ENCODE peak calls at places on chromosomes 12 and 14, in five cellular contexts. N is cardiac muscle cell; E is stimulated activated CD4-positive, alpha-beta T cell treated with anti-CD3 and anti-CD28 coated beads, Interleukin-2, amount 100 ng/mL, for 48 hours; D is iPS DF 19.7; O is pancreas. Y is an unnamed sample.
A peak's percentile ranks its signal among the peaks of the same experiment; 100 is the strongest.

GRCh38 chr14:75140620-75141019 is 13.8 kb upstream of the NEK9 start:
- DNase-seq in N (no peak), E (no peak), D (no peak), O (no peak), Y (no peak)

GRCh38 chr14:106691601-106692291 is 1165.4 kb downstream of the TMEM121 start:
- DNase-seq in N (no peak), E (peak; percentile 94), D (no peak), O (peak; percentile 54), Y (no peak)

GRCh38 chr12:76313289-76313688 is 34.9 kb downstream of the BBS10 start:
- DNase-seq in N (no peak), E (no peak), D (no peak), O (no peak), Y (no peak)

GRCh38 chr12:54762390-54762789 is 91.9 kb upstream of the MUCL1 start:
- DNase-seq in N (no peak), E (no peak), D (no peak), O (no peak), Y (no peak)

GRCh38 chr14:79044894-79045624 is 874.9 kb downstream of the NRXN3 start:
- DNase-seq in N (no peak), E (no peak), D (no peak), O (no peak), Y (peak; percentile 42)

GRCh38 chr12:12715459-12716150 is 1.6 kb upstream of the CDKN1B start:
- DNase-seq in N (no peak), E (peak; percentile 40), D (no peak), O (no peak), Y (no peak)

GRCh38 chr12:60494249-60494648 is 898.4 kb downstream of the SLC16A7 start:
- DNase-seq in N (peak; percentile 26), E (no peak), D (peak; percentile 2), O (no peak), Y (peak; percentile 11)

GRCh38 chr14:88189840-88190191 is 133.3 kb downstream of the KCNK10 start:
- DNase-seq in N (no peak), E (no peak), D (no peak), O (no peak), Y (no peak)

GRCh38 chr12:92424338-92424737 is 278.5 kb upstream of the PLEKHG7 start:
- DNase-seq in N (no peak), E (no peak), D (peak; percentile 45), O (no peak), Y (peak; percentile 75)

GRCh38 chr12:2884810-2885209 is 5.9 kb upstream of the TULP3 start:
- DNase-seq in N (no peak), E (no peak), D (no peak), O (no peak), Y (no peak)

GRCh38 chr12:109795023-109795422 is 38.2 kb downstream of the TRPV4 start:
- DNase-seq in N (no peak), E (no peak), D (no peak), O (no peak), Y (no peak)

GRCh38 chr12:47160296-47161244 is 80.8 kb upstream of the AMIGO2 start:
- DNase-seq in N (no peak), E (no peak), D (no peak), O (no peak), Y (no peak)

GRCh38 chr14:77674931-77675330 is 32.9 kb downstream of the ALKBH1 start:
- DNase-seq in N (no peak), E (no peak), D (no peak), O (no peak), Y (no peak)

GRCh38 chr12:126247936-126248335 is 1182.7 kb downstream of the AACS start:
- DNase-seq in N (no peak), E (no peak), D (no peak), O (no peak), Y (no peak)

GRCh38 chr12:69329669-69330428 is 18.3 kb upstream of the LYZ start:
- DNase-seq in N (no peak), E (no peak), D (no peak), O (no peak), Y (no peak)

GRCh38 chr12:64681200-64682052 is 71.1 kb downstream of the RASSF3 start:
- DNase-seq in N (no peak), E (no peak), D (no peak), O (no peak), Y (no peak)

GRCh38 chr12:57459055-57459749 is 383 bp upstream of the GLI1 start:
- DNase-seq in N (peak; percentile 96), E (peak; percentile 97), D (peak; percentile 94), O (peak; percentile 95), Y (peak; percentile 98)

GRCh38 chr12:92624236-92624635 is 78.6 kb upstream of the PLEKHG7 start:
- DNase-seq in N (no peak), E (no peak), D (no peak), O (no peak), Y (no peak)

GRCh38 chr12:30795660-30796507 is 41.1 kb upstream of the CAPRIN2 start:
- DNase-seq in N (peak; percentile 9), E (peak; percentile 40), D (no peak), O (peak; percentile 86), Y (peak; percentile 93)

GRCh38 chr12:53623986-53624385 is 2.2 kb downstream of the ATF7 start:
- DNase-seq in N (peak; percentile 23), E (no peak), D (no peak), O (no peak), Y (no peak)

Y was measured in NT2/D1.